ENCODE peak calls at places on chromosome 11, in eight cellular contexts. V is NB4, D is IMR-90, B is adrenal gland, H is K562, S is spleen, U is stomach, T is transverse colon. F is an unnamed sample.

GRCh38 chr11:117316197-117316961 is at the start of gene BACE1:
- DNase-seq in B (peak), T (peak), H (no peak), D (peak), V (peak), U (peak), S (peak), F (no peak)

GRCh38 chr11:38173671-38174070 is 1575.6 kb upstream of the RAG2 start:
- DNase-seq in D (no peak), S (no peak), V (no peak), B (no peak), H (no peak), U (no peak), T (no peak), F (no peak)

GRCh38 chr11:108881136-108881535 is 216.3 kb downstream of the DDX10 start:
- DNase-seq in B (no peak), H (no peak), D (peak), U (no peak), S (no peak), T (no peak), V (no peak), F (no peak)

GRCh38 chr11:115255006-115255762 is 249.0 kb downstream of the CADM1 start:
- DNase-seq in S (no peak), H (no peak), U (no peak), T (no peak), B (no peak), D (no peak), V (no peak), F (no peak)

GRCh38 chr11:2549876-2550605 is 105.2 kb downstream of the KCNQ1 start:
- DNase-seq in V (no peak), S (peak), D (no peak), H (no peak), B (peak), T (peak), U (no peak), F (no peak)

GRCh38 chr11:124724854-124725718 is 14.7 kb upstream of the NRGN start:
- DNase-seq in U (no peak), T (peak), H (no peak), B (no peak), S (peak), V (peak), D (no peak), F (no peak)

GRCh38 chr11:57427692-57428082 is 766 bp upstream of the SLC43A3 start:
- DNase-seq in B (peak), U (peak), H (no peak), V (no peak), T (peak), D (peak), S (no peak), F (no peak)

GRCh38 chr11:57649826-57650738 is at the start of gene YPEL4:
- DNase-seq in B (peak), V (peak), S (peak), T (peak), H (peak), U (no peak), D (peak), F (peak)

GRCh38 chr11:134504146-134504905 is 92.3 kb upstream of the B3GAT1 start:
- DNase-seq in T (no peak), V (no peak), U (peak), D (no peak), H (no peak), S (peak), B (no peak), F (no peak)

GRCh38 chr11:72370201-72370600 is 64.1 kb downstream of the CLPB start:
- DNase-seq in S (no peak), D (no peak), H (no peak), T (no peak), U (no peak), V (no peak), B (no peak), F (no peak)

GRCh38 chr11:79594839-79595238 is 154.0 kb upstream of the TENM4 start:
- DNase-seq in S (no peak), T (no peak), V (peak), H (no peak), U (no peak), D (no peak), B (no peak), F (no peak)

GRCh38 chr11:35343033-35343598 is 76.2 kb downstream of the SLC1A2 start:
- DNase-seq in H (peak), B (no peak), S (no peak), U (no peak), D (no peak), V (no peak), T (no peak), F (no peak)

GRCh38 chr11:74532496-74533246 is 39.1 kb upstream of the LIPT2 start:
- DNase-seq in S (no peak), H (no peak), B (no peak), D (no peak), V (no peak), T (peak), U (no peak), F (no peak)

GRCh38 chr11:12769834-12770345 is 95.7 kb downstream of the TEAD1 start:
- DNase-seq in B (no peak), T (no peak), V (peak), D (peak), H (no peak), U (no peak), S (no peak), F (no peak)

GRCh38 chr11:114077482-114078305 is 18.2 kb downstream of the ZBTB16 start:
- DNase-seq in V (peak), S (no peak), U (no peak), T (peak), B (no peak), D (no peak), H (no peak), F (peak)

GRCh38 chr11:113895367-113896155 is 9.0 kb upstream of the HTR3B start:
- DNase-seq in T (no peak), U (no peak), D (no peak), S (no peak), H (no peak), B (no peak), V (no peak), F (no peak)

GRCh38 chr11:2217211-2218081 is 45.8 kb upstream of the TH start:
- DNase-seq in V (no peak), B (no peak), S (peak), U (no peak), T (no peak), H (no peak), D (no peak), F (no peak)

GRCh38 chr11:118148877-118149276 is 3.7 kb downstream of the SCN4B start:
- DNase-seq in H (no peak), S (no peak), T (no peak), D (no peak), B (no peak), V (no peak), U (no peak), F (no peak)

GRCh38 chr11:104665631-104666030 is 232.6 kb downstream of the CASP12 start:
- DNase-seq in U (no peak), V (peak), S (no peak), T (no peak), H (no peak), D (peak), B (no peak), F (no peak)

GRCh38 chr11:12696911-12697581 is 22.8 kb downstream of the TEAD1 start:
- DNase-seq in T (no peak), U (no peak), B (no peak), D (no peak), H (no peak), S (no peak), V (no peak), F (no peak)

GRCh38 chr11:16805942-16806341 is 67.5 kb downstream of the C11orf58 start:
- DNase-seq in H (no peak), U (no peak), V (no peak), S (no peak), T (no peak), B (no peak), D (peak), F (no peak)

GRCh38 chr11:92225206-92225562 is 566 bp downstream of the FAT3 start:
- DNase-seq in U (no peak), B (no peak), V (no peak), H (no peak), D (no peak), S (no peak), T (no peak), F (no peak)

GRCh38 chr11:7967097-7967496 is 1.9 kb upstream of the NLRP10 start:
- DNase-seq in H (no peak), S (no peak), B (no peak), D (peak), T (no peak), V (no peak), U (no peak), F (no peak)

GRCh38 chr11:132888226-132888625 is 644.1 kb downstream of the OPCML start:
- DNase-seq in B (peak), V (no peak), T (no peak), H (no peak), U (no peak), S (no peak), D (peak), F (no peak)

GRCh38 chr11:34680206-34680605 is 59.3 kb downstream of the EHF start:
- DNase-seq in V (no peak), D (peak), S (no peak), U (no peak), B (no peak), H (no peak), T (no peak), F (no peak)

GRCh38 chr11:69218271-69218682 is 62.5 kb downstream of the SMIM38 start:
- DNase-seq in B (no peak), U (no peak), S (no peak), T (no peak), V (no peak), H (no peak), D (peak), F (no peak)

GRCh38 chr11:104531075-104531474 is 367.1 kb upstream of the PDGFD start:
- DNase-seq in D (no peak), B (no peak), H (no peak), U (no peak), S (no peak), V (peak), T (no peak), F (peak)

GRCh38 chr11:10302744-10303557 is 1.9 kb upstream of the ADM start:
- DNase-seq in S (peak), U (peak), V (peak), B (peak), T (peak), H (peak), D (peak), F (peak)
- TF ChIP-seq POLR2A in S (no peak), U (no peak), V (no peak), B (peak), T (peak), H (no peak), D (peak), F (no peak)

DNA sequence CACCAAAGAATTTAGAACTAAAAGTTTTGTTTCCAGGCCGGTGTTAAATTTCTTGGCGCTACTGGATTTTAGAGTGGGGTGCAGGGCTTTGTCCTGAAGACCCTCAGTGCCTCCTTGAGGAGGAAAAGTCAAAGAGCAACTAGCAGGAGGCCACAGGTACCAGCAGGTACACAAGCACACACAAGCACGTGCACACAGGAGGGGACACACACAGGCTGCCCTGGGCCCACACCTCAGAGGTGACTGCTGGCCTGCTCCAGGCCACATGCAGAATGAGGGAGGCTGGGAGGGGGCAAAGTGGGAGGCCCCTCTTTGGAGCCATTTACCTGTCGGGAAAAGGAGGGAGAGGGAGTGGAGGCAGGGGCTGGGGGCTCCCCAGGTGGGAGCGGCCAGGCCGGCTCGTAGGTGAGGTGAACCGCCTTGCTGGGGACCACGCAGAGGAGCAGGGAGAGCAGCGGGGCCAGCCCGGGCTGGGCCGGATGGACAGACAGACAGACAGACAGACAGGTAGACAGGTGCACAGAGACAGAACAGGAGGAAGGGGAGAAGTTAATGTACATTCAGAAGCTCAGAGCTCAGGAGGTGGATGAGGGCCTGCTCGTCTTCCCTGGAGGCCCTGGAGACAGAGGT is 12.2 kb downstream of the RAB3IL1 start:
- DNase-seq in D (no peak), S (no peak), U (no peak), B (no peak), H (no peak), V (no peak), T (no peak), F (no peak)
- TF ChIP-seq POLR2A in D (no peak), S (no peak), U (no peak), B (no peak), H (no peak), V (no peak), T (no peak), F (no peak)

DNA sequence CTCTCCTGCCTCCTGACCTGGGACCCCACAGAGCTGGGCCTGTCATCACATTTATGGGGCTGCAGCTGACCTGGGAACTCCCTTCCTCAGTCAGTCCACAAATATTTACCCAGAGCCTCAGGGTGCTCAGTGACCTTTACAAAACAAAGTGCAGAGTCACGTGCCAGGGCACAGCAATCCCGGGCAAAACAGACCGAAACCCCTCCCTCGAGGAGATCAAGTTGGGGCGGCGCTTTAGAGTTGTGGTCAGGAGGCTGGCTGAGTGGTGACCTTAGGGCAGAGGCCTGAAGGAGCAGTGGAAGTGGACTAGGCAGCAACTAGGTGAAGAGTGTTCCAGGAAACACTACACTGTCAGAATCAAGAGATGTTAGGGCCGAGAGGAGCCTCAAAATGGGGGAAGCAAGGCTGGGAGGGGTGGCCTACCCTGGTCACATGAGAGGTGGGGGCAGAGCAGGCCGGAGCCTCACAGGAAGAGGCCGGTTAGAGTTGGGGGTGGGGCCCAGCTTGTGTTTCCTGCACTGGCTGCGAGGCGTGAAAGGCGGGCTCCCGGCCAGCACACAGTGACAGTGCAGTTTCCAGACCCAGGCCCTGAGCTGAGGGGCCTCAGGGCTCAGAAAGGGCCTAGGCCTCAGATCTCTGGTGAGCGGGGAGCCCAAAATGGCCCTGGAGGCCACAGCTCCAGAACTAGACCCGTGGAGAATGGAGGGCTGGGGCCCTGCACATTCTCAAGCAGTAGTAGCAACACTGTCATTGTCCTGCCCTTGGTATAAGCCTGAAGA is 3.7 kb upstream of the NEAT1 start:
- DNase-seq in B (peak), H (peak), S (peak), D (peak), T (peak), V (peak), U (peak), F (peak)
- TF ChIP-seq POLR2A in B (no peak), H (peak), S (peak), D (peak), T (peak), V (peak), U (no peak), F (peak)

GRCh38 chr11:67372993-67373915 is at the start of gene CLCF1:
- DNase-seq in U (peak), T (peak), D (peak), S (peak), V (peak), B (peak), H (peak), F (peak)
- TF ChIP-seq POLR2A in U (no peak), T (no peak), D (peak), S (no peak), V (peak), B (no peak), H (peak), F (no peak)

GRCh38 chr11:64878223-64878493 is 263 bp downstream of the EHD1 start:
- DNase-seq in U (no peak), B (no peak), T (no peak), V (no peak), D (no peak), S (no peak), H (no peak), F (no peak)

GRCh38 chr11:64877390-64878222 is 815 bp downstream of the EHD1 start:
- DNase-seq in H (peak), B (no peak), V (peak), U (no peak), S (peak), D (no peak), T (peak), F (peak)

GRCh38 chr11:64876226-64876750 is 2.1 kb downstream of the EHD1 start:
- DNase-seq in H (no peak), V (no peak), T (no peak), S (peak), B (no peak), U (no peak), D (no peak), F (no peak)

GRCh38 chr11:64875369-64876225 is 2.8 kb downstream of the EHD1 start:
- DNase-seq in V (peak), D (no peak), T (no peak), U (no peak), H (no peak), B (peak), S (peak), F (no peak)

GRCh38 chr11:64876835-64877341 is 1.5 kb downstream of the EHD1 start:
- DNase-seq in D (peak), T (peak), S (peak), B (peak), V (no peak), U (peak), H (no peak), F (no peak)
- TF ChIP-seq POLR2A in D (no peak), T (no peak), S (no peak), B (peak), V (no peak), U (no peak), H (no peak), F (no peak)

GRCh38 chr11:41921991-41922390 is 462.5 kb upstream of the LRRC4C start:
- DNase-seq in T (no peak), H (no peak), S (no peak), D (no peak), V (no peak), B (no peak), U (no peak), F (no peak)
- TF ChIP-seq POLR2A in T (no peak), H (no peak), S (no peak), D (no peak), V (no peak), B (no peak), U (no peak), F (no peak)